ENCODE peak calls at places on chromosomes 5 and 9, in ten cellular contexts. R, F, M, Y, J, D, L, W, O and N are unnamed samples.

GRCh38 chr5:111068208-111068607 is 3.3 kb upstream of the TSLP start:
- DNase-seq in R (no peak), F (no peak), M (peak), Y (no peak), J (no peak), D (no peak), L (no peak), W (no peak), O (no peak), N (no peak)

GRCh38 chr5:132662925-132663770 is 5.2 kb downstream of the IL13 start:
- DNase-seq in R (peak), F (no peak), M (no peak), Y (no peak), J (no peak), D (no peak), L (no peak), W (peak), O (no peak), N (peak)

GRCh38 chr5:132905938-132906337 is 32.5 kb downstream of the LEAP2 start:
- DNase-seq in R (no peak), F (no peak), M (peak), Y (no peak), J (no peak), D (no peak), L (no peak), W (no peak), O (no peak), N (no peak)

GRCh38 chr5:127723571-127723970 is 20.4 kb downstream of the CCDC192 start:
- DNase-seq in R (no peak), F (peak), M (peak), Y (no peak), J (no peak), D (no peak), L (no peak), W (no peak), O (no peak), N (no peak)

GRCh38 chr9:962023-962422 is 14.4 kb upstream of the DMRT3 start:
- DNase-seq in R (no peak), F (no peak), M (no peak), Y (no peak), J (no peak), D (no peak), L (no peak), W (no peak), O (no peak), N (no peak)

GRCh38 chr5:138702166-138702826 is 50.9 kb upstream of the CTNNA1 start:
- DNase-seq in R (no peak), F (no peak), M (peak), Y (no peak), J (no peak), D (no peak), L (peak), W (no peak), O (no peak), N (no peak)

GRCh38 chr5:132773601-132774355 is 3.3 kb downstream of the SEPTIN8 start:
- DNase-seq in R (no peak), F (no peak), M (no peak), Y (no peak), J (no peak), D (no peak), L (no peak), W (no peak), O (no peak), N (peak)

GRCh38 chr5:54807421-54807820 is 178.0 kb downstream of the ESM1 start:
- DNase-seq in R (no peak), F (no peak), M (peak), Y (no peak), J (no peak), D (no peak), L (no peak), W (no peak), O (no peak), N (no peak)

GRCh38 chr9:136220017-136220729 is 15.2 kb upstream of the LHX3 start:
- DNase-seq in R (no peak), F (no peak), M (peak), Y (no peak), J (no peak), D (no peak), L (no peak), W (no peak), O (peak), N (no peak)

GRCh38 chr5:171810217-171810616 is 24.6 kb downstream of the SMIM23 start:
- DNase-seq in R (no peak), F (no peak), M (peak), Y (no peak), J (no peak), D (no peak), L (no peak), W (no peak), O (no peak), N (no peak)

GRCh38 chr5:105407190-105407589 is 1844.6 kb upstream of the NUDT12 start:
- DNase-seq in R (no peak), F (no peak), M (no peak), Y (no peak), J (no peak), D (no peak), L (no peak), W (no peak), O (no peak), N (no peak)

GRCh38 chr5:65760504-65761275 is 38.7 kb downstream of the NLN start:
- DNase-seq in R (no peak), F (no peak), M (peak), Y (no peak), J (no peak), D (peak), L (no peak), W (peak), O (peak), N (no peak)

GRCh38 chr9:72442212-72442607 is 77.2 kb upstream of the ZFAND5 start:
- DNase-seq in R (no peak), F (no peak), M (peak), Y (no peak), J (no peak), D (no peak), L (no peak), W (no peak), O (no peak), N (no peak)

GRCh38 chr9:74132986-74133385 is 364.1 kb upstream of the RORB start:
- DNase-seq in R (no peak), F (no peak), M (no peak), Y (peak), J (no peak), D (no peak), L (no peak), W (no peak), O (no peak), N (no peak)

GRCh38 chr5:37247036-37247435 is 2.1 kb downstream of the CPLANE1 start:
- DNase-seq in R (no peak), F (no peak), M (no peak), Y (no peak), J (no peak), D (no peak), L (no peak), W (no peak), O (no peak), N (no peak)

GRCh38 chr5:149781612-149782011 is 51.5 kb downstream of the PPARGC1B start:
- DNase-seq in R (no peak), F (no peak), M (no peak), Y (no peak), J (no peak), D (no peak), L (no peak), W (no peak), O (no peak), N (no peak)

GRCh38 chr9:130042931-130043653 is at the start of gene FNBP1:
- DNase-seq in R (peak), F (peak), M (peak), Y (peak), J (peak), D (peak), L (peak), W (peak), O (peak), N (peak)

GRCh38 chr5:170628028-170628427 is 124.2 kb downstream of the KCNIP1 start:
- DNase-seq in R (no peak), F (no peak), M (no peak), Y (no peak), J (no peak), D (no peak), L (no peak), W (no peak), O (no peak), N (no peak)

GRCh38 chr5:179222246-179223017 is 122.8 kb downstream of the ADAMTS2 start:
- DNase-seq in R (no peak), F (no peak), M (no peak), Y (no peak), J (no peak), D (no peak), L (no peak), W (no peak), O (no peak), N (no peak)

GRCh38 chr5:172897691-172898512 is 61.3 kb upstream of the RPL26L1 start:
- DNase-seq in R (no peak), F (no peak), M (peak), Y (no peak), J (no peak), D (no peak), L (no peak), W (no peak), O (no peak), N (no peak)

GRCh38 chr5:1973391-1974013 is 90.8 kb upstream of the IRX4 start:
- DNase-seq in R (no peak), F (no peak), M (no peak), Y (no peak), J (no peak), D (no peak), L (no peak), W (no peak), O (no peak), N (no peak)

GRCh38 chr5:115194671-115195070 is 25.0 kb upstream of the TRIM36 start:
- DNase-seq in R (no peak), F (no peak), M (no peak), Y (no peak), J (no peak), D (no peak), L (no peak), W (no peak), O (no peak), N (no peak)

GRCh38 chr9:107710988-107711387 is 221.4 kb upstream of the KLF4 start:
- DNase-seq in R (no peak), F (no peak), M (no peak), Y (no peak), J (no peak), D (no peak), L (no peak), W (no peak), O (no peak), N (no peak)

GRCh38 chr5:6483880-6484382 is 35.3 kb downstream of the UBE2QL1 start:
- DNase-seq in R (no peak), F (no peak), M (no peak), Y (no peak), J (no peak), D (no peak), L (no peak), W (no peak), O (no peak), N (peak)

GRCh38 chr5:16574789-16575785 is 41.7 kb downstream of the RETREG1 start:
- DNase-seq in R (no peak), F (peak), M (peak), Y (peak), J (no peak), D (no peak), L (no peak), W (no peak), O (no peak), N (no peak)

GRCh38 chr5:83780681-83781080 is 60.0 kb upstream of the HAPLN1 start:
- DNase-seq in R (no peak), F (no peak), M (no peak), Y (no peak), J (no peak), D (no peak), L (no peak), W (no peak), O (no peak), N (no peak)

GRCh38 chr5:79934681-79935080 is 56.4 kb downstream of the MTX3 start:
- DNase-seq in R (no peak), F (no peak), M (no peak), Y (no peak), J (no peak), D (no peak), L (no peak), W (no peak), O (no peak), N (no peak)

GRCh38 chr5:174951151-174951780 is 226.9 kb downstream of the MSX2 start:
- DNase-seq in R (peak), F (no peak), M (peak), Y (peak), J (peak), D (peak), L (peak), W (peak), O (peak), N (peak)

GRCh38 chr9:136947955-136948510 is 3.0 kb downstream of the C8G start:
- DNase-seq in R (no peak), F (peak), M (peak), Y (peak), J (peak), D (no peak), L (peak), W (no peak), O (no peak), N (no peak)

GRCh38 chr9:98091735-98092632 is 27.0 kb downstream of the TRIM14 start:
- DNase-seq in R (peak), F (no peak), M (no peak), Y (no peak), J (no peak), D (no peak), L (no peak), W (no peak), O (no peak), N (no peak)

GRCh38 chr5:133635051-133635450 is 22.7 kb upstream of the FSTL4 start:
- DNase-seq in R (no peak), F (no peak), M (no peak), Y (peak), J (no peak), D (no peak), L (no peak), W (no peak), O (no peak), N (no peak)